ENCODE peak calls at places on chromosomes 6 and 20, in seven cellular contexts. D is BJ; X is NB4; J is adrenal gland; V is tibial nerve; G is CD8-positive, alpha-beta memory T cell; U is CD8-positive, alpha-beta T cell. R is an unnamed sample.
A peak's percentile ranks its signal among the peaks of the same experiment; 100 is the strongest.

GRCh38 chr20:19272976-19273654 is 60.7 kb downstream of the SLC24A3 start:
- DNase-seq in D (no peak), X (peak; percentile 29), J (no peak), V (no peak), G (no peak), U (no peak), R (no peak)

GRCh38 chr6:20840675-20841074 is 306.4 kb downstream of the CDKAL1 start:
- DNase-seq in D (peak; percentile 26), X (no peak), J (no peak), V (no peak), G (no peak), U (no peak), R (no peak)

GRCh38 chr6:136656121-136656520 is 105.9 kb upstream of the MAP7 start:
- DNase-seq in D (no peak), X (no peak), J (no peak), V (no peak), G (no peak), U (no peak), R (no peak)

GRCh38 chr6:6008114-6008647 is 1.5 kb upstream of the NRN1 start:
- DNase-seq in D (no peak), X (no peak), J (no peak), V (no peak), G (no peak), U (no peak), R (no peak)

GRCh38 chr20:10654630-10655029 is 19.2 kb downstream of the JAG1 start:
- DNase-seq in D (no peak), X (no peak), J (no peak), V (no peak), G (no peak), U (no peak), R (no peak)

GRCh38 chr6:25694366-25694765 is 42.4 kb downstream of the SCGN start:
- DNase-seq in D (peak; percentile 28), X (no peak), J (no peak), V (no peak), G (no peak), U (no peak), R (no peak)

GRCh38 chr20:906703-907102 is 9.4 kb downstream of the ANGPT4 start:
- DNase-seq in D (no peak), X (no peak), J (no peak), V (peak; percentile 25), G (no peak), U (no peak), R (no peak)

GRCh38 chr6:170226647-170227046 is 64.2 kb downstream of the DLL1 start:
- DNase-seq in D (no peak), X (no peak), J (no peak), V (no peak), G (no peak), U (no peak), R (no peak)

GRCh38 chr20:23136893-23137745 is 51.0 kb upstream of the CD93 start:
- DNase-seq in D (no peak), X (no peak), J (no peak), V (no peak), G (no peak), U (no peak), R (no peak)

GRCh38 chr6:3644613-3645012 is 106.9 kb downstream of the PXDC1 start:
- DNase-seq in D (no peak), X (no peak), J (no peak), V (no peak), G (no peak), U (no peak), R (no peak)

GRCh38 chr20:56460459-56460858 is 8.0 kb upstream of the RTF2 start:
- DNase-seq in D (no peak), X (no peak), J (no peak), V (no peak), G (peak; percentile 41), U (peak; percentile 61), R (no peak)

GRCh38 chr20:58019027-58019849 is 209.2 kb downstream of the ANKRD60 start:
- DNase-seq in D (peak; percentile 40), X (no peak), J (no peak), V (no peak), G (no peak), U (no peak), R (no peak)

GRCh38 chr6:21163110-21163837 is 430.3 kb upstream of the SOX4 start:
- DNase-seq in D (no peak), X (no peak), J (no peak), V (no peak), G (no peak), U (no peak), R (no peak)

GRCh38 chr20:47139934-47140333 is 216.6 kb downstream of the ZMYND8 start:
- DNase-seq in D (no peak), X (no peak), J (no peak), V (no peak), G (no peak), U (no peak), R (no peak)

GRCh38 chr6:149190228-149190831 is 127.2 kb upstream of the TAB2 start:
- DNase-seq in D (no peak), X (peak; percentile 38), J (no peak), V (peak; percentile 24), G (no peak), U (peak; percentile 50), R (no peak)

GRCh38 chr6:153167026-153167891 is 36.2 kb upstream of the RGS17 start:
- DNase-seq in D (peak; percentile 66), X (peak; percentile 5), J (no peak), V (no peak), G (no peak), U (no peak), R (no peak)

GRCh38 chr20:5789827-5790226 is 39.6 kb downstream of the SHLD1 start:
- DNase-seq in D (no peak), X (peak; percentile 64), J (no peak), V (no peak), G (no peak), U (no peak), R (no peak)

GRCh38 chr20:41405436-41405835 is 38.8 kb upstream of the EMILIN3 start:
- DNase-seq in D (no peak), X (no peak), J (no peak), V (no peak), G (no peak), U (no peak), R (no peak)
- H3K4me3 ChIP-seq in D (no peak overlapping the region), X (no peak overlapping the region), J (no peak overlapping the region), V (no peak overlapping the region), G (no peak overlapping the region), U (no peak overlapping the region), R (no peak overlapping the region)

DNA sequence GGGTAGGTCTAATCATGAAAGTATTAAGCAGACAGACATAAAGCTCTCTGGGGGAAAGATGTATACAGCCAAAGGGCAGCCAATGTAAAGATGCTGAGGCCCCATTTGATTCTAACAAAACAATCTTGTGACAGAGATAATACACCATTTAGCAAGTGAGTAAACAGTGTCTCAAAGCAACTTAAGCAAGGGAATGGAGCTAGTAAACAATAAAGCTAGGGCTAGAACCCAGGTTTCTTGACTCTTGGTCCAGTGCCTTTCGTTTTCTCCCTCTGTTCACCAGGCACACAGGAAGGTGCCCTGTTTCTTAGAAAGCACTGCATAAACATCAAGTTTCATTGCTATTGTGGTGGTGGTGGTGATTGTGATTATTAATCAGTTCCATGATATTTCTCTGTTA is 5.1 kb downstream of the ELOVL2 start:
- DNase-seq in D (no peak), X (no peak), J (no peak), V (no peak), G (no peak), U (no peak), R (no peak)
- H3K4me3 ChIP-seq in D (no peak overlapping the region), X (no peak overlapping the region), J (no peak overlapping the region), V (no peak overlapping the region), G (no peak overlapping the region), U (no peak overlapping the region), R (no peak overlapping the region)

DNA sequence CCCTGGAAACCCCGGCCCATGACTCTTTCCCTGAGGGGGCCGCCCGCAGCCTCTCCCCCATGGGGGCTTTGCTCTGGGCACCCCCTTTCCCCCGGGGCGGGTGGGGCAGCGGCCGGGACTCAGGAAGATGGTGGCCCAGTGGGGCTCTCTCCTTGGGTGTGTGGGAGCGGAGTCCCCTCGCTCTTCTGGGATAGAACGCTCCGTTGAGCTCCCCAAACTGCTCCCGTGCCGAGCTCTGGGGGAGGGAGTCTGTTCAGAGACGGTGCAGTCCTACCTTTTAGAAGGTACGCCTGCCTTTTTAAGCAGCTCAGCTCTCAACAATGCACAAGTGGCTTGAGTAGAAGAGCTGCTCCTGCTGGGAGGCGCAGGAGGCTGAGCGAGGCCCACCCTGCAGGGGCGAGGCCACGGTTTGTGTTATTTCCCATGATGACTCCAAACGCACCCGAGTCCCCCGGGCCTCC is 21.7 kb upstream of the BHLHE23 start:
- DNase-seq in D (no peak), X (no peak), J (no peak), V (no peak), G (no peak), U (peak; percentile 17), R (no peak)
- H3K4me3 ChIP-seq in D (no peak overlapping the region), X (no peak overlapping the region), J (no peak overlapping the region), V (no peak overlapping the region), G (no peak overlapping the region), U (no peak overlapping the region), R (no peak overlapping the region)

DNA sequence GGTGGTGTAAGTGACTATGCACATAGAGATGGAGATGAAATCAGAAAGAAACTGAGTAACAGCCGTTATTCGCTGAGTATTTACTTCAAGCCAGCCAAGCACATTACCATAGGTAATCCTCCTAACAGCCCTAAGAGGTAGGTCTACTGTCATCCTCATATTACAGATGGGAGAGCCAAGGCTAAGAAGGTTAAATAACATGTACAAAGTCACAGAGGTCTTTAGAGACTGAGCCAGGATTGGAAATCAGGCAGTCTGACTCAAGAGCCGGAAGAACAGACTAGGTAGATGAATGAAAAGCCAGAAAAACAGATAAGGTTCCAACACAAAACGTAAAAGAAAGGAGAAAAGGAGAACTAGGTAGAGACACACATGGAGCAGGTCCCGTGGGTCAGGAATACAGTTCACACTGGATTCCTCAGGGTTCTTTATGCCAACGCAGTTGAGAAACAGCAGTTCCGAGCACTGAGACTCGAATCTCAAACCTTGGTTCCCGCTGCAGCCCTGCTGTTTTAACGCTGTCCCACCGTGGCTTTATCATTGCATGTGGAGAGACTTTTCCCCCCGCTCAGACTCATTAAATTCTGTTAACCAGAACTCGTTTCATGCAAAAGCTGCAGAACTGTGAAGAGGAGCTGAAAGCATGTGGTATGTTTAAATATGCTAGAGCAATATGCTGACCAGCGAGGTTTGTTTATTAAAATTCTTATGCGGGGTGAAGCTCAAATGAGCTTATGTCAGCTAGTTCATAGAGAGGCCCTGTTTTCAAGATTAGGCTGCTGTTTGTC is 537.8 kb downstream of the CD83 start:
- DNase-seq in D (no peak), X (no peak), J (no peak), V (no peak), G (no peak), U (no peak), R (no peak)
- H3K4me3 ChIP-seq in D (no peak overlapping the region), X (no peak overlapping the region), J (no peak overlapping the region), V (no peak overlapping the region), G (no peak overlapping the region), U (no peak overlapping the region), R (no peak overlapping the region)

GRCh38 chr6:71388068-71388744 is 99.6 kb downstream of the OGFRL1 start:
- DNase-seq in D (no peak), X (no peak), J (no peak), V (no peak), G (no peak), U (no peak), R (no peak)
- H3K4me3 ChIP-seq in D (no peak overlapping the region), X (no peak overlapping the region), J (no peak overlapping the region), V (no peak overlapping the region), G (no peak overlapping the region), U (no peak overlapping the region), R (no peak overlapping the region)

GRCh38 chr6:35258858-35259193 is 709 bp upstream of the ZNF76 start:
- DNase-seq in D (no peak), X (no peak), J (no peak), V (no peak), G (no peak), U (peak; percentile 73), R (no peak)
- H3K4me3 ChIP-seq in D (peak overlapping the region; percentile 93), X (peak overlapping the region; percentile 81), J (peak overlapping the region; percentile 30), V (peak overlapping the region; percentile 87), G (peak overlapping the region; percentile 97), U (peak overlapping the region; percentile 75), R (peak overlapping the region; percentile 74)